ENCODE peak calls at places on chromosomes 3 and 15, in seven cellular contexts. W is K562, Z is IMR-90, F is SK-N-SH, G is A549, N is GM12878, O is H1. V is an unnamed sample.

GRCh38 chr15:74807302-74807701 is 5.3 kb upstream of the LMAN1L start:
- DNase-seq in W (no peak), Z (peak), F (no peak), G (no peak), N (no peak), O (no peak), V (no peak)

GRCh38 chr3:164401923-164402322 is 676.4 kb downstream of the SI start:
- DNase-seq in W (no peak), Z (no peak), F (no peak), G (no peak), N (no peak), O (no peak), V (no peak)

GRCh38 chr3:47613723-47614122 is 35.1 kb upstream of the CSPG5 start:
- DNase-seq in W (no peak), Z (no peak), F (no peak), G (no peak), N (no peak), O (no peak), V (no peak)

GRCh38 chr3:105967117-105967516 is 98.3 kb upstream of the CBLB start:
- DNase-seq in W (no peak), Z (peak), F (no peak), G (peak), N (no peak), O (no peak), V (no peak)

GRCh38 chr3:128726691-128727031 is 678 bp downstream of the RAB7A start:
- DNase-seq in W (no peak), Z (peak), F (no peak), G (peak), N (no peak), O (no peak), V (peak)

GRCh38 chr3:125107861-125108567 is 52.2 kb upstream of the HEG1 start:
- DNase-seq in W (no peak), Z (peak), F (no peak), G (peak), N (peak), O (no peak), V (no peak)

GRCh38 chr3:95758707-95759106 is 1055.7 kb upstream of the EPHA6 start:
- DNase-seq in W (no peak), Z (no peak), F (no peak), G (no peak), N (no peak), O (no peak), V (no peak)

GRCh38 chr3:49966233-49966942 is 26.4 kb downstream of the RBM6 start:
- DNase-seq in W (no peak), Z (no peak), F (no peak), G (no peak), N (no peak), O (no peak), V (no peak)

DNA sequence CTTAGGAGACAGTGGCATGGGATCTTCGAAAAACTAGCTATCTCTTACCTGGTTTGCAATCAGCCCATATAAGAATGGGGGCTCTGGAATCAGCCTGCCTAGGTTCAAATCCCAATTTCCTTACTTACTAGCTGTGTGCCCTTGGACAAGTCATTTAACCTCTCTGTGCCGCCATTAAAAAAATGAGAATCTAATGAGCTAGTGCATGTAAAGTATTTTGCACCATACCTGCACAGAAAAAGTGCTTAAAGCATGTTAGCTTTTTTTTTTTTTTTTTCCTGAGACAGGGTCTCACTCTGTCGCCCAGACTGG is 181.8 kb downstream of the SHQ1 start:
- DNase-seq in W (no peak), Z (no peak), F (no peak), G (no peak), N (no peak), O (no peak), V (no peak)
- TF ChIP-seq RFX5 in W (no peak), Z (no peak), F (no peak), G (no peak), N (no peak), O (no peak), V (no peak)

GRCh38 chr3:172218350-172219323 is 179.3 kb downstream of the FNDC3B start:
- DNase-seq in W (no peak), Z (peak), F (no peak), G (no peak), N (peak), O (no peak), V (no peak)
- TF ChIP-seq RFX5 in W (no peak), Z (no peak), F (no peak), G (no peak), N (no peak), O (no peak), V (no peak)

GRCh38 chr15:69460481-69460880 is 7.9 kb downstream of the RPLP1 start:
- DNase-seq in W (no peak), Z (no peak), F (no peak), G (no peak), N (no peak), O (no peak), V (no peak)
- TF ChIP-seq RFX5 in W (no peak), Z (no peak), F (no peak), G (no peak), N (no peak), O (no peak), V (no peak)

GRCh38 chr3:34131091-34131490 is 332.7 kb downstream of the PDCD6IP start:
- DNase-seq in W (no peak), Z (no peak), F (no peak), G (no peak), N (no peak), O (no peak), V (no peak)

GRCh38 chr3:34132069-34132677 is 333.7 kb downstream of the PDCD6IP start:
- DNase-seq in W (no peak), Z (no peak), F (no peak), G (no peak), N (no peak), O (no peak), V (no peak)
- TF ChIP-seq RFX5 in W (no peak), Z (no peak), F (no peak), G (no peak), N (no peak), O (no peak), V (no peak)

DNA sequence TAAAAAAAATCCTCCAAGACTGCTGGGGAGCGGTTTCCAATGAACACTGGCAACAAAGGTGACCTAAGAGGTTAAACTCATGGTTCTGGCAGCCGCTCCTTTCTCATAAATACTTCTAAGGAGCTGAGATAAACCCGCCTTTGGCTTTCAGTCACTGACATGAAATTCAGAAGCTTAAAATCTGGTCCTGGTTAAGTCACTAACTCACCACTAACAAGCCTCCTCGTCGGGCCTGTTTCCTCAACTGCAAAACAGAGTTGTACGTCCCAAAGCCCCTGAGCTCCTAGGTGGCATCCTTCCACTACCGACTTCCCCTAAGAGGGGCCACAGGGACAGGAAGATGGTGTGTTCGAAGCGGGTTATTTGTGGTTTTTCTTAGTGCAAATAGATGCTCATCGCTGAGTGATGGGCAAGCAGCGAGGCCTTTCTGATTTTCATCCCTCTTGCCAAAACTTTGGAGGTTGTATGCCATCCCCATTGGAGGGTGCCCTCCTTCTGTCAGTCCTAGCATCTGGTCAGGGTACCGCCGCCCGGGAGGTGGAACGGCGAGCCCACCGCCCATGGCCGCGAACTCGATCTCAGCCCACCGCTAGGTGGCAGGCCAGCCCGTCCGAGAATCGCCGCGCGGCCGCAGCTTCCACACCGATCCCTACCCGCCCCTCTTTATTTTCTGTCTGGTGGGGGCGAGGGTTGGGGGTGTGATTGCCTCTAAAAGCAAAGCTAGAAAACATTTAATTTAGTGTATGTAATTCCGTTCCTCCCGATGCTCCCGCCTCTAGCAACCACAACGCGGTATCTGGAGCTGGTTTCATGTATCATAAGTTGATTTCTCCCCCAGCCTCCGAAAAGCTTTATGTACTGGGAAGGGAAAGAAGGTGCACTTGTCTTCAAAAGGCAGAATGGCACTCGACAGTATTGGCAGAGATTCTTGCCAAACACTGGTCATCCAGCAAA is 4.5 kb downstream of the BCL6 start:
- DNase-seq in W (peak), Z (peak), F (peak), G (peak), N (no peak), O (peak), V (no peak)
- TF ChIP-seq RFX5 in W (no peak), Z (no peak), F (no peak), G (no peak), N (no peak), O (no peak), V (no peak)

DNA sequence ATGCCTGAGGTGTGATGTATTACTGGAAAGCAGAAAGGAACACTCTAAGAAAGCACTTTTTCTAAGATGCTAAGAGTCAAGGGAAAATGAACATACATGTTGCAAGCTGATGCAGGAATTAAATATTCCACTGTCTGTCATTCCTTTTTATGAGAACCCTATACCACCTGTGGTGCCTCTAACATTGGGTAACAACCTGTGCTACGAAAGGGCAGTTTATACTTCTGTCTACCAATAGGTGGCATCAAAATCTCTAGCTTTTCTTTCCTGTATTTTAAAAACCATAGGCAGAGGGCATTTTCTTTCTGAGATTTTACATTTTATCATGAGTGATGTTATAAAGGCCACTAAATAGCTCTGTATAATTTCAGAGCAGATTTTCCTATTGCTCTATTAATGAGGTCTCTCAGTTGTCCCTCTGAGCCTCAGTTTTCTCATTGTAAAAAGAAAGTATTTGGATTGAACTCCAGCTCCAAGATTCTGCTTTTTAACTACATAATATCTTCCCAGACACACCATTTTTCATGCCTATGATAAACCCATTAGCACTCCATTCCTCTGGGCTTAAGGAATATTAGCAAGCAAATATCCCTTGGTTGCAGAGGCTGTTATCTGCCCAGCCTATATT is 3.5 kb upstream of the CPNE4 start:
- DNase-seq in W (no peak), Z (peak), F (peak), G (peak), N (no peak), O (no peak), V (peak)
- TF ChIP-seq RFX5 in W (no peak), Z (no peak), F (no peak), G (no peak), N (no peak), O (no peak), V (no peak)

GRCh38 chr3:168288511-168289268 is 193.0 kb upstream of the GOLIM4 start:
- DNase-seq in W (no peak), Z (no peak), F (peak), G (no peak), N (no peak), O (no peak), V (no peak)

GRCh38 chr3:168289480-168289879 is 193.8 kb upstream of the GOLIM4 start:
- DNase-seq in W (no peak), Z (no peak), F (peak), G (no peak), N (no peak), O (no peak), V (no peak)

GRCh38 chr3:168284728-168285127 is 189.0 kb upstream of the GOLIM4 start:
- DNase-seq in W (no peak), Z (no peak), F (no peak), G (no peak), N (no peak), O (no peak), V (no peak)

DNA sequence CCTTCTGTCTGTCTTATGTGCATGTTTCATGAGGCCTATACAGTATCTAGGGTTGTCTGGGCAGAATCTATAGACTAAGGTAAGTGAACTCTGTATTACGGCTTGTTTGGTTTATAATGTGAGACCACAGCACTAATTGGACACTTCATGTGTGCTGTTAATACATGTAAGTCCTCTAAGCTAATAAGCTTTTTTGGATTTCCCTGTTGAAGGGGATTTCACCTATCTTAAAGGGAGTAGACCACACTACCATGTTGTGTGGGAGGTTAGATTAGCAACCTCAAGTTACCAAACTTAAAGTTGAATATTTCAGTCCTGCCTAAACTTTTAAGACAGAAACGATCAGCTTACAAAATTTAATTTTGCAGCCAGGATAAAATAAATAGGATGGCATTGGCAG is 189.8 kb upstream of the GOLIM4 start:
- DNase-seq in W (no peak), Z (no peak), F (no peak), G (no peak), N (no peak), O (no peak), V (no peak)
- TF ChIP-seq RFX5 in W (no peak), Z (no peak), F (no peak), G (no peak), N (no peak), O (no peak), V (no peak)

GRCh38 chr3:16188071-16188470 is 13.6 kb downstream of the GALNT15 start:
- DNase-seq in W (no peak), Z (no peak), F (no peak), G (no peak), N (no peak), O (no peak), V (no peak)

GRCh38 chr3:16189201-16189600 is 14.7 kb downstream of the GALNT15 start:
- DNase-seq in W (no peak), Z (no peak), F (no peak), G (no peak), N (no peak), O (no peak), V (no peak)

GRCh38 chr3:16187213-16187790 is 12.8 kb downstream of the GALNT15 start:
- DNase-seq in W (no peak), Z (no peak), F (no peak), G (no peak), N (no peak), O (no peak), V (no peak)

GRCh38 chr3:16186081-16186480 is 11.6 kb downstream of the GALNT15 start:
- DNase-seq in W (no peak), Z (peak), F (no peak), G (no peak), N (no peak), O (no peak), V (no peak)

GRCh38 chr3:16186565-16186964 is 12.1 kb downstream of the GALNT15 start:
- DNase-seq in W (no peak), Z (no peak), F (no peak), G (no peak), N (no peak), O (no peak), V (no peak)
- TF ChIP-seq RFX5 in W (no peak), Z (no peak), F (no peak), G (no peak), N (no peak), O (no peak), V (no peak)

DNA sequence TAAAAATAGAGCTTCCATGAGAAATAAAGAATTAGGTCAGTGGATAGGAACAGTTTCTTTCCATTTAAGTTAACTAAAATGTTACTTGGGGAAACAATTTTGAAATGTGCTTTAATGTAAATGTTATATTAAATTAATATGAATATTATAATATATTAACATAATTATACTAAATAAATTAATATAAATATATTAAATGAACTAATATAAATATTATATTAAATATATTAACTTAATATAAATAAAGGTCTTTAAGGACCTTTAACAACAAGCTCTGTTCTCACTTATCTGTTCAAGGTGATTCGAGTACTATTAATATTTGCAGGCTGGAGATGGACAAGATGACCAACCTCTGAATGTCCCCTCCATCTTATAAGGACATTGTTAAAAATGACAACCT is 100.6 kb downstream of the MAGI1 start:
- DNase-seq in W (no peak), Z (no peak), F (no peak), G (no peak), N (no peak), O (no peak), V (no peak)
- TF ChIP-seq RFX5 in W (no peak), Z (no peak), F (no peak), G (no peak), N (no peak), O (no peak), V (no peak)

DNA sequence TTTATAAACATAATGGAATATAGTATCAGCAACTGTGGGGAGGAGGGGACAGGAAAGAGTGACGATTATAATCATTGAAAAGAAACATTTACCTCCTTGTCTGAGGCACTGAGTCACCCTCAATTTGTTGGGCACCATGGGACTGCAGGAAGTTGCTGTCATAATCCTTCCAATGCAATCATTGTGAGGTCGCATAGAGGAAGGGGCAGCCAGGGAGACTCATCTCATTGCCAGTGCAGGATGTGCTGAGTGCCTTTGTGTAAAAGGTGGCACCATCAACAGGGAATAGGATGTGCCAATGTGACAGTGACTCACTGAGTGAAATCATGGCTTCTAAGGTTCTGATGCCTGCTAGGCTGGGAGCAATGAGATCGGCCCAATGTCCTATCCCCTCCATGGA is 300.4 kb upstream of the ADAMTS9 start:
- DNase-seq in W (no peak), Z (no peak), F (no peak), G (no peak), N (no peak), O (no peak), V (no peak)
- TF ChIP-seq RFX5 in W (no peak), Z (no peak), F (no peak), G (no peak), N (no peak), O (no peak), V (no peak)